ENCODE peak calls at places on chromosomes 3 and 15, in four cellular contexts. F, P, J and V are unnamed samples.

GRCh38 chr15:80856809-80857377 is 77.7 kb downstream of the CEMIP start:
- DNase-seq in F (peak; percentile 58), P (no peak), J (no peak), V (no peak)

GRCh38 chr3:98519351-98519750 is 3.4 kb downstream of the CLDND1 start:
- DNase-seq in F (no peak), P (no peak), J (no peak), V (no peak)

GRCh38 chr15:100426893-100427292 is 85.1 kb upstream of the ADAMTS17 start:
- DNase-seq in F (no peak), P (no peak), J (no peak), V (no peak)

GRCh38 chr3:144677118-144677517 is 705.5 kb downstream of the DIPK2A start:
- DNase-seq in F (no peak), P (no peak), J (no peak), V (no peak)

GRCh38 chr15:37086521-37086920 is 13.8 kb downstream of the MEIS2 start:
- DNase-seq in F (no peak), P (no peak), J (no peak), V (no peak)

GRCh38 chr15:68315495-68316007 is 38.0 kb downstream of the FEM1B start:
- DNase-seq in F (peak; percentile 36), P (no peak), J (no peak), V (no peak)

GRCh38 chr15:40338921-40339620 is 1.7 kb downstream of the CCDC9B start:
- DNase-seq in F (no peak), P (peak; percentile 95), J (peak; percentile 38), V (no peak)

GRCh38 chr15:34213690-34214089 is 3.8 kb upstream of the KATNBL1 start:
- DNase-seq in F (no peak), P (no peak), J (no peak), V (no peak)

GRCh38 chr3:46700772-46701171 is 420 bp upstream of the TMIE start:
- DNase-seq in F (peak; percentile 63), P (no peak), J (no peak), V (no peak)

GRCh38 chr3:123799544-123800351 is 84.4 kb downstream of the MYLK start:
- DNase-seq in F (no peak), P (peak; percentile 26), J (no peak), V (no peak)

GRCh38 chr15:33292718-33293307 is 18.0 kb upstream of the RYR3 start:
- DNase-seq in F (peak; percentile 52), P (peak; percentile 41), J (no peak), V (peak; percentile 0)

GRCh38 chr15:44441095-44441501 is 13.7 kb downstream of the CTDSPL2 start:
- DNase-seq in F (no peak), P (no peak), J (no peak), V (no peak)

GRCh38 chr3:182139627-182140357 is 428.1 kb downstream of the SOX2 start:
- DNase-seq in F (no peak), P (no peak), J (no peak), V (no peak)

GRCh38 chr3:88912294-88913014 is 195.0 kb upstream of the EPHA3 start:
- DNase-seq in F (no peak), P (no peak), J (no peak), V (no peak)

GRCh38 chr15:43975326-43975725 is 148.5 kb downstream of the WDR76 start:
- DNase-seq in F (no peak), P (no peak), J (no peak), V (no peak)

GRCh38 chr3:112894258-112894657 is 47.6 kb upstream of the CD200R1L start:
- DNase-seq in F (no peak), P (peak; percentile 47), J (no peak), V (no peak)

GRCh38 chr3:146800484-146800883 is 195.3 kb upstream of the PLSCR5 start:
- DNase-seq in F (no peak), P (no peak), J (no peak), V (no peak)

GRCh38 chr3:154122912-154123559 is 1.8 kb downstream of the ARHGEF26 start:
- DNase-seq in F (no peak), P (no peak), J (no peak), V (no peak)

GRCh38 chr3:58074997-58075396 is 66.8 kb downstream of the FLNB start:
- DNase-seq in F (no peak), P (no peak), J (no peak), V (no peak)

GRCh38 chr15:32877620-32878019 is 159.8 kb downstream of the GREM1 start:
- DNase-seq in F (no peak), P (no peak), J (no peak), V (no peak)

GRCh38 chr3:158789592-158789991 is 12.3 kb upstream of the MFSD1 start:
- DNase-seq in F (no peak), P (peak; percentile 30), J (no peak), V (no peak)

GRCh38 chr3:87136066-87136596 is 91.0 kb upstream of the CHMP2B start:
- DNase-seq in F (no peak), P (no peak), J (no peak), V (no peak)

GRCh38 chr3:38397320-38397719 is 50.7 kb downstream of the XYLB start:
- DNase-seq in F (no peak), P (peak; percentile 9), J (no peak), V (no peak)

GRCh38 chr3:48023377-48023776 is 7.2 kb upstream of the MAP4 start:
- DNase-seq in F (no peak), P (no peak), J (no peak), V (no peak)

GRCh38 chr15:88077249-88077810 is 179.2 kb downstream of the NTRK3 start:
- DNase-seq in F (no peak), P (no peak), J (no peak), V (no peak)

GRCh38 chr15:83320404-83320803 is 35.9 kb upstream of the BNC1 start:
- DNase-seq in F (no peak), P (no peak), J (no peak), V (no peak)

GRCh38 chr3:141227752-141228151 is 3.9 kb upstream of the PXYLP1 start:
- DNase-seq in F (no peak), P (no peak), J (no peak), V (no peak)

GRCh38 chr15:71752604-71753289 is 57.6 kb upstream of the NR2E3 start:
- DNase-seq in F (no peak), P (peak; percentile 57), J (peak; percentile 68), V (no peak)

GRCh38 chr3:66836363-66837152 is 161.5 kb upstream of the KBTBD8 start:
- DNase-seq in F (no peak), P (no peak), J (no peak), V (no peak)

GRCh38 chr3:127779747-127780146 is 42.6 kb downstream of the MGLL start:
- DNase-seq in F (no peak), P (peak; percentile 31), J (no peak), V (no peak)

GRCh38 chr3:143152043-143152442 is 32.5 kb downstream of the CHST2 start:
- DNase-seq in F (no peak), P (no peak), J (no peak), V (no peak)

GRCh38 chr3:119637679-119638525 is 22.5 kb downstream of the POPDC2 start:
- DNase-seq in F (no peak), P (peak; percentile 14), J (no peak), V (no peak)

GRCh38 chr3:184234224-184234623 is 4.8 kb downstream of the VWA5B2 start:
- DNase-seq in F (peak; percentile 69), P (peak; percentile 95), J (no peak), V (no peak)

GRCh38 chr3:105707009-105707408 is 161.8 kb downstream of the CBLB start:
- DNase-seq in F (no peak), P (no peak), J (no peak), V (no peak)

GRCh38 chr3:4799266-4800256 is 179.7 kb upstream of the BHLHE40 start:
- DNase-seq in F (no peak), P (no peak), J (no peak), V (no peak)

GRCh38 chr3:128823008-128823407 is 56.4 kb upstream of the ACAD9 start:
- DNase-seq in F (no peak), P (no peak), J (no peak), V (no peak)

GRCh38 chr3:10817506-10817905 is 1.5 kb downstream of the SLC6A11 start:
- DNase-seq in F (no peak), P (no peak), J (no peak), V (no peak)
- H3K36me3 ChIP-seq in F (no peaks in the 10 kb centered on the region), P (no peaks in the 10 kb centered on the region), J (no peaks in the 10 kb centered on the region), V (no peaks in the 10 kb centered on the region)

GRCh38 chr3:70608434-70608833 is 296.0 kb upstream of the MDFIC2 start:
- DNase-seq in F (no peak), P (no peak), J (no peak), V (no peak)
- H3K4me3 ChIP-seq in F (no peak overlapping the region), P (no peak overlapping the region), J (no peak overlapping the region), V (no peak overlapping the region)

DNA sequence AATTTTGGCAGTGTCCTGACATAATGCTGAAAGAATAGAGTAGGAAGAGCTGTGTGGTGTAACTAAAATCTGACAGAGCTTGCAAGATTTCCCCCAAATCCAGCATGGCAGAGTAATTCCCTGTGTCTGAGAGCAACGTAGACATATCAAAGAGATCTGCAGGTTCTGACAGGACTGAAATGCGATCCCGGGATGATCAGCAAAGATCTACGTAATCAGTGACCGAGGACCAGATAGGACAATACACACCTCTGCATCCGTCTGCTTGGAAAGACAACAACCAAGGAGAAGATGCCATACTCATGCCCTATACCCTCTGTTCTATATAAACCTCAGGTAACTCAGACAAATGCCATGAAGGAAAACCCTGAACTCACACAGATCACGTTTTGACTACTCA is 26.6 kb upstream of the SYNPR start:
- DNase-seq in F (no peak), P (no peak), J (no peak), V (no peak)
- H3K36me3 ChIP-seq in F (no peaks in the 10 kb centered on the region), P (no peaks in the 10 kb centered on the region), J (no peaks in the 10 kb centered on the region), V (no peaks in the 10 kb centered on the region)

DNA sequence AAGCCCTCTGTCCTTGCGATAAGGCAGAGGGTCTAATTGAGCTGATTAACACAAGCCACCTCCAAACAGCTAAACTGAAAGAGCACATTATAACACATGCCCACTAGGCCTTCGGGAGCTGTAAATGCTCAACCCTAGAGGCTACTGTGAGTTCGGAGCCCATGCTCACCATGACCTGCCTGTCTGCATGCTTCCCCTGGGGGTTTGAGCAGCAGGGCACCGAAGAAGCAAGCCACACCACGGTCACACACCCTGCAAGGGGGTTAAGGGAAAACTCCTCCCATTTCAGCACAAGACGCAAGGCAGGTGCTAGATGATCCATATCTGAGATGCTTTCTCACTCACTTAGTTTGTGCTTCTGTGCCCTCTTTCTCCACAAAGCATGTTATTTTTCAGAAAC is 435.9 kb upstream of the CADM2 start:
- DNase-seq in F (no peak), P (no peak), J (no peak), V (no peak)
- H3K4me3 ChIP-seq in F (no peak overlapping the region), P (no peak overlapping the region), J (no peak overlapping the region), V (no peak overlapping the region)